ENCODE peak calls at places on chromosome 19, in nine cellular contexts. X, Y, S, R, P, L, I, T and G are unnamed samples.

GRCh38 chr19:3366761-3367571 is 583 bp downstream of the NFIC start:
- DNase-seq in X (peak; percentile 69), R (peak; percentile 86), Y (peak; percentile 77), T (peak; percentile 54), I (no peak), P (no peak), S (no peak), L (no peak), G (peak; percentile 26)

GRCh38 chr19:20154636-20155035 is 12.4 kb upstream of the ZNF486 start:
- DNase-seq in R (no peak), P (no peak), Y (no peak), X (no peak), I (no peak), S (no peak), L (no peak), T (no peak), G (no peak)

GRCh38 chr19:17404015-17404414 is 1.4 kb downstream of the BST2 start:
- DNase-seq in T (no peak), I (no peak), P (no peak), S (no peak), R (no peak), L (no peak), Y (no peak), X (peak; percentile 21), G (no peak)

GRCh38 chr19:12913871-12914690 is 5.0 kb downstream of the SYCE2 start:
- DNase-seq in L (peak; percentile 67), Y (no peak), S (no peak), R (no peak), I (no peak), T (peak; percentile 45), P (no peak), X (no peak), G (no peak)

GRCh38 chr19:17214531-17215124 is 529 bp upstream of the USE1 start:
- DNase-seq in X (peak; percentile 18), S (no peak), L (no peak), Y (no peak), R (no peak), T (no peak), P (no peak), I (no peak), G (no peak)

GRCh38 chr19:17001603-17002183 is 24.9 kb downstream of the CPAMD8 start:
- DNase-seq in X (no peak), T (no peak), I (no peak), P (no peak), Y (no peak), R (peak; percentile 13), S (no peak), L (no peak), G (no peak)

GRCh38 chr19:35268546-35269424 is at the start of gene USF2:
- DNase-seq in R (peak; percentile 92), I (no peak), X (peak; percentile 87), T (peak; percentile 80), S (peak; percentile 81), P (peak; percentile 93), L (peak; percentile 65), Y (peak; percentile 83), G (peak; percentile 83)

GRCh38 chr19:31992750-31993149 is 352.7 kb upstream of the ZNF507 start:
- DNase-seq in P (no peak), T (no peak), X (no peak), I (no peak), Y (no peak), R (no peak), L (no peak), S (no peak), G (no peak)

GRCh38 chr19:4877753-4878490 is 10.5 kb upstream of the PLIN3 start:
- DNase-seq in P (no peak), Y (no peak), L (no peak), X (no peak), T (peak; percentile 31), I (peak; percentile 21), S (peak; percentile 31), R (peak; percentile 62), G (no peak)

GRCh38 chr19:33194884-33195710 is 967 bp downstream of the LRP3 start:
- DNase-seq in T (peak; percentile 24), L (peak; percentile 53), X (no peak), S (peak; percentile 60), Y (peak; percentile 72), R (peak; percentile 88), P (peak; percentile 65), I (no peak), G (no peak)

GRCh38 chr19:41327076-41327475 is 17.1 kb downstream of the CCDC97 start:
- DNase-seq in T (no peak), L (no peak), R (no peak), P (no peak), X (peak; percentile 37), I (no peak), Y (no peak), S (no peak), G (no peak)

GRCh38 chr19:16376649-16377048 is 52.0 kb downstream of the KLF2 start:
- DNase-seq in S (peak; percentile 56), T (no peak), R (peak; percentile 82), L (no peak), Y (no peak), P (peak; percentile 20), I (no peak), X (peak; percentile 43), G (peak; percentile 14)

GRCh38 chr19:4704317-4704673 is 19.3 kb downstream of the DPP9 start:
- DNase-seq in S (no peak), L (no peak), X (no peak), P (no peak), I (no peak), Y (no peak), T (no peak), R (no peak), G (no peak)

GRCh38 chr19:3544742-3545668 is 6.0 kb downstream of the TEKTIP1 start:
- DNase-seq in L (peak; percentile 42), T (peak; percentile 80), Y (peak; percentile 76), R (peak; percentile 94), S (peak; percentile 91), I (peak; percentile 56), P (peak; percentile 63), X (peak; percentile 64), G (peak; percentile 80)

DNA sequence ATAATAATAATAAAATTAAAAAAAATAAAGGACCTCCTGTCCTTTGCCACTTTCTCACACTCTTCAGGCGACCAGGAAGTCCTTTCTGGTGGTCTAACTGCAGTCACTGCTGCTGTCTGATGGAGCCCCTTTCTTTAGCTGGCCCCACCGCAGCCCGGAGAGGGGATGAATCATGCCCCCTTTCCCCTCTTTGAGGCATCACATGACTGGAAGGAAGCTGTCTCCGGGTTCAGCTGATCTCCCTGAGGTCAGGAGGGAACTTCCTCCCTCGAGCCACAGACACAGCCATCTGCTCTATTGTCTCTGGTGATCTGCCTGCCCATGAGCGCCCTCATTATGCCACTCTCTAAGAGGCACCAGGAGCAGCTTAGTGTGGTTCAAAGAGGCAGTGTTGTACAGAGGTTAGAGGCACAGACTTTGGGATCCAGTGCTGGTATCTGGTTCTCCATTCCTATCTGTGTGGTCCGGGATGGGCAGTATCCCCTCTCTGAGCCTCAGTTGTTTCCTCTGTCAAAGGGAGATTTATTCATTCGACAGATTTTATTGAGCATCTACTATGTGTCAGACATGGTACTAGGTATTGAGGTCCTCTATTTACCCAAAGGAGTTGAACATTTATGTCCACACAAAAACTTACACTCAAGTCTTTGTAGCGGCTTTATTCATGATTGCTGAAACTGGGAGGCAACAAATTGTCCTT is 30.0 kb downstream of the VAV1 start:
- DNase-seq in P (peak; percentile 79), X (peak; percentile 92), Y (peak; percentile 49), L (no peak), S (no peak), T (peak; percentile 60), R (no peak), I (no peak), G (no peak)
- TF ChIP-seq CTCF in P (no peak), X (peak; percentile 11), Y (no peak), L (no peak), S (no peak), T (no peak), R (no peak), I (no peak), G (no peak)

GRCh38 chr19:49140951-49141350 is 14.2 kb downstream of the HRC start:
- DNase-seq in X (no peak), S (no peak), L (no peak), P (no peak), T (no peak), I (no peak), R (no peak), Y (no peak), G (no peak)
- TF ChIP-seq CTCF in X (no peak), S (no peak), L (no peak), P (no peak), T (no peak), I (no peak), R (no peak), Y (no peak), G (no peak)

GRCh38 chr19:45446295-45446694 is 21.5 kb upstream of the FOSB start:
- DNase-seq in S (no peak), T (no peak), Y (no peak), X (peak; percentile 62), L (peak; percentile 48), I (no peak), R (no peak), P (peak; percentile 83), G (peak; percentile 47)
- TF ChIP-seq CTCF in S (no peak), T (no peak), Y (peak; percentile 37), X (peak; percentile 45), L (peak; percentile 51), I (peak; percentile 28), R (no peak), P (peak; percentile 79), G (peak; percentile 69)

GRCh38 chr19:14391156-14391821 is 10.0 kb downstream of the ADGRE5 start:
- DNase-seq in T (no peak), R (no peak), I (no peak), Y (no peak), X (no peak), S (no peak), P (no peak), L (no peak), G (no peak)

GRCh38 chr19:14398563-14398962 is 17.3 kb downstream of the ADGRE5 start:
- DNase-seq in I (no peak), S (no peak), Y (no peak), X (no peak), P (no peak), L (no peak), R (no peak), T (no peak), G (no peak)

GRCh38 chr19:14394167-14394566 is 12.9 kb downstream of the ADGRE5 start:
- DNase-seq in L (no peak), I (no peak), P (no peak), R (no peak), X (no peak), S (no peak), T (no peak), Y (no peak), G (no peak)

GRCh38 chr19:14393303-14393702 is 12.1 kb downstream of the ADGRE5 start:
- DNase-seq in X (no peak), S (peak; percentile 78), R (no peak), Y (no peak), I (no peak), L (no peak), P (no peak), T (no peak), G (no peak)

DNA sequence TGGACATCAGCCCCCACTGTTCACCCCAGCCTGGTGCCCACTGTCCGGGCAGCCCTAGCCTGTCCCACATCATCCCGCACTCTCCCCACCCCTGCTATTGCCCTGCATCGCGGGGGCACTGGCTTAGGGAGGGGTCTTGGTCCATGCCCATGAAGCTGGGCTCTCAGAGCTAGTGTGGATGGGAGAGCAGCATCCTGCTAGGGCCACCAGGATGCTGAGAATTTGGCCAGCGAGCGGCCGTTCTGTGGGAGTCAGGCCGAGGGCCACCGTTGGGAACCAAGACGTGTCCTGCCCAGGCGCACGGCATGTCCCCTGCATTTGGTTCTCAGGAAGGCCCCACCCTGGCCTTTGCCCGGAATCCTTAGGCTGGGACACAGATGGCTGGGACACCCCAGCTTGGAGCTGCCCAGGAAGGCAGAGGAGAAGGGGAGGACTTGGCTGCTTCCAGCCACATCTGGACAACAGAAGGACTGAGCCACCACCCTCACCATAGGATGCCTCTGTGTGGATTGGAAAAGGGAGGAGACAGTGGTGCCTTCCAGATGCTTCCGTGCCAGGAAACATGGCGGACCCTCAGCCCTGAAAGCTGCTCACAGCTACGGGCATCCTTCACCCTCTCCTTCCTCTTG is 14.6 kb downstream of the ADGRE5 start:
- DNase-seq in R (no peak), P (no peak), I (no peak), Y (no peak), L (peak; percentile 68), S (no peak), T (no peak), X (no peak), G (no peak)
- TF ChIP-seq CTCF in R (no peak), P (no peak), I (no peak), Y (no peak), L (no peak), S (no peak), T (no peak), X (no peak), G (no peak)